ENCODE peak calls at places on chromosomes 13 and 19, in seven cellular contexts. T, C, N, X, L, F and M are unnamed samples.

GRCh38 chr19:46404039-46404883 is 9.1 kb downstream of the CCDC8 start:
- DNase-seq in T (peak), L (no peak), F (no peak), X (peak), N (peak), C (no peak), M (peak)

GRCh38 chr13:26184791-26185250 is 37.3 kb downstream of the RNF6 start:
- DNase-seq in C (peak), N (peak), F (no peak), X (peak), T (peak), L (peak), M (peak)

GRCh38 chr19:10836478-10837325 is 690 bp upstream of the TMED1 start:
- DNase-seq in L (no peak), T (peak), F (no peak), C (no peak), N (peak), X (no peak), M (peak)

GRCh38 chr19:2061936-2062729 is 11.1 kb upstream of the MKNK2 start:
- DNase-seq in N (no peak), F (no peak), L (no peak), T (no peak), C (no peak), X (peak), M (no peak)

GRCh38 chr13:110957181-110957884 is 42.5 kb upstream of the ANKRD10 start:
- DNase-seq in N (peak), C (no peak), L (no peak), F (no peak), T (no peak), X (peak), M (no peak)

GRCh38 chr19:14053500-14053899 is 8.4 kb downstream of the PALM3 start:
- DNase-seq in T (no peak), X (no peak), F (no peak), L (peak), N (no peak), C (no peak), M (no peak)

GRCh38 chr13:64758520-64758919 is 2471.6 kb downstream of the PCDH9 start:
- DNase-seq in C (no peak), L (no peak), X (no peak), N (no peak), T (no peak), F (peak), M (no peak)

GRCh38 chr13:48994731-48995130 is 19.0 kb downstream of the FNDC3A start:
- DNase-seq in X (peak), N (no peak), T (no peak), L (no peak), C (no peak), F (no peak), M (peak)

GRCh38 chr13:30334663-30335386 is 27.5 kb upstream of the KATNAL1 start:
- DNase-seq in T (peak), N (peak), C (peak), X (peak), L (peak), F (no peak), M (peak)

GRCh38 chr13:49690133-49690989 is 925 bp downstream of the EBPL start:
- DNase-seq in T (peak), L (peak), F (no peak), X (peak), N (no peak), C (peak), M (peak)

GRCh38 chr19:1035998-1036621 is 3.8 kb upstream of the ABCA7 start:
- DNase-seq in T (no peak), X (no peak), F (no peak), L (no peak), N (peak), C (no peak), M (peak)
- TF ChIP-seq CTCF in T (no peak), X (peak), F (peak), L (no peak), N (no peak), C (no peak), M (peak)

GRCh38 chr19:55454787-55455243 is 6.6 kb downstream of the ISOC2 start:
- DNase-seq in F (no peak), X (peak), N (peak), T (peak), L (peak), C (peak), M (peak)
- TF ChIP-seq MAX in F (no peak), X (no peak), N (no peak), T (no peak), L (no peak), C (no peak), M (no peak)

DNA sequence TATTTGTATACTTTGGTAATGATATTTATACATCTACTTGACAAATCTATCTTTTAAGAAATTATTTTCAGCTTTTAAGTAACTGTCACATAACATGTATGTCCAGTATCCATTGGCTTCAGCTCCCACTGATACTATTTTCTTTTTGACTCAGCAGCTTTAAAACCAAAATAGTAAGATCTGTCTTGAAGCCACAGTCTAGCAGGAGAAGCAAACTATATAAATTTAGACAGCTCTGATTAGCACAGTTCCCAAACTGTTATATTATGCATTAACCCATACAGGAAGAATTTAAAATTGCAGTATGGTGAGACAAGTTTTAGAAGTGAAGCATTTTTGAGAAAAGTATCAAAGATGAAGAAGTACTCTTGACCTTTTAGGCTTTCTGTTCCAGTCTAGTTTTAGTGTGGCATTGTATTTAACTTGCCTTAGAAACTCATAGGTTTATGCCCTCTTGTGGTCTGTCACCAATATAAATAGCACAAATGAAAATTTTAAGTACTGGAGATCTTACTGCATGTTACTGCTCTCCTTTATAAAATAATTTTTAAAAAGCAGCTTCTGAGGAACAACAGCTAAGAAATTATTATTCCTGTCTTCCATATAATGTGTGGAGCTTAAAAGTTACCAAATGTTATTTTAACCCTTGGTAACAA is 24.7 kb downstream of the URI1 start:
- DNase-seq in T (no peak), L (no peak), X (peak), F (no peak), C (peak), N (no peak), M (peak)
- TF ChIP-seq CTCF in T (peak), L (peak), X (no peak), F (no peak), C (no peak), N (no peak), M (no peak)

DNA sequence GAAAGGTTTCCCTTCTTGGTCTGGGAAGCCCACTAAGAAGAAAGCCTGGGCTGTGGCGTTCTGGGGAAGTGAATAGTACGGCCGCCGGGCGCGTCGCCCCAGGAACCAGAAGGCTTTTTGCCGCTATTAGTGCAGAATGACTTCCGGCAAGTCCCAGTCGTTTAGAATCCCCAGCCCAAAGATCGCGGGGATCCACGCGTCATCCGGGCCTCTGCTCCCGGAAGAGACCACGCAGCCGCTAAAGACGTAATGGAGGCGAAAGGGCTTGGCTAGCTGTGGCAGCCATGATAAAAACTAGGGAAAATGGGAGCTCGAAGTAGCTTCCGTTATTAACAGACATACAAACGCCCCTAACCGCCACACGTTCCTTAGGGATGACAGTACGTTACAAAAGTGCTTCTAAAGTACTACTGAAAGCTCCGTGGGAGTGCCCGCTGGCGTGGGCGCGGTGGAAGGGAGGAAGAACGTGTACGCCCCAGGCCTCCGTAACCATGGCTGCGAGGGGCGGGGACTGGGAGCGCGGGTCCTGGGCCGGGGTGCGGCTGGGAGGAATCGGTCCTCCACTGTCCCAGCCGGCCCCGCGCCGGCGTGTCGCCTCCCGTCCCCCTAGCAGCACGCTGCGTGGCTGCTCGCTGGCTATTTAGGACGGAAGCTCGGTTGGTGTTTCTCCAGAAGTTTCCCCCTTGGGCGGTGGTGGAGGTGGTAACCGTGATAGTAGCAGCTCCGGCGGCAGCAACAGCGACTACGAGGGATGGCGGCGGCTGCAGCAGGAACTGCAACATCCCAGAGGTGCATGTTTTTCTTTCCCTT is at the start of gene SUGT1:
- DNase-seq in X (peak), C (peak), N (peak), F (peak), T (peak), L (peak), M (peak)
- TF ChIP-seq MAX in X (peak), C (peak), N (peak), F (peak), T (peak), L (peak), M (peak)

DNA sequence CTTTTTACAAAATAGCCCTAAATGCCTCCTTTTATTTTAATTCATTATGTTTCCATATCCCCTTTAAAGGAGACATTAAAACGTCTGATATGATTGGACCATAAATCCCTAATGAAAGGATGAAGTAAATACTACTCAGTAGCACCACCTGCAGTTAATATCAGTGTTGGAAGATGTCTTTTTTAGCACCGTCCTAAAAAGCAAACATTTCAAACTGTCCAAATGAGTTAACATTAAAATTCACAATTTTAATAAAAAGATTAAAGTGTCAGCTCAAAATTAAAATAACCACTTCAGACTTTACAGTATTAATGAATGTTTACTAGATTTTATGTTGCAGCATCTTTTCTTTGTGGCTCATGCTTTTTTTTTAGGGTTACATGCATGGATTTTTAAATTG is 12.3 kb downstream of the ZNF507 start:
- DNase-seq in F (no peak), L (no peak), X (no peak), N (no peak), C (peak), T (peak), M (no peak)
- TF ChIP-seq CTCF in F (no peak), L (peak), X (peak), N (no peak), C (no peak), T (peak), M (no peak)

GRCh38 chr13:93915269-93915809 is 564.1 kb downstream of the DCT start:
- DNase-seq in X (no peak), F (no peak), L (no peak), T (no peak), N (no peak), C (no peak), M (no peak)
- TF ChIP-seq MAX in X (no peak), F (no peak), L (no peak), T (no peak), N (no peak), C (no peak), M (no peak)

GRCh38 chr19:17183271-17183757 is 31.8 kb upstream of the USE1 start:
- DNase-seq in N (no peak), X (no peak), L (no peak), C (no peak), T (no peak), F (no peak), M (peak)
- TF ChIP-seq CTCF in N (no peak), X (no peak), L (no peak), C (no peak), T (no peak), F (peak), M (peak)

GRCh38 chr19:44800461-44800860 is 8.4 kb upstream of the BCAM start:
- DNase-seq in T (peak), L (peak), C (peak), N (peak), F (peak), X (peak), M (peak)
- TF ChIP-seq MAX in T (no peak), L (no peak), C (no peak), N (no peak), F (peak), X (peak), M (no peak)

DNA sequence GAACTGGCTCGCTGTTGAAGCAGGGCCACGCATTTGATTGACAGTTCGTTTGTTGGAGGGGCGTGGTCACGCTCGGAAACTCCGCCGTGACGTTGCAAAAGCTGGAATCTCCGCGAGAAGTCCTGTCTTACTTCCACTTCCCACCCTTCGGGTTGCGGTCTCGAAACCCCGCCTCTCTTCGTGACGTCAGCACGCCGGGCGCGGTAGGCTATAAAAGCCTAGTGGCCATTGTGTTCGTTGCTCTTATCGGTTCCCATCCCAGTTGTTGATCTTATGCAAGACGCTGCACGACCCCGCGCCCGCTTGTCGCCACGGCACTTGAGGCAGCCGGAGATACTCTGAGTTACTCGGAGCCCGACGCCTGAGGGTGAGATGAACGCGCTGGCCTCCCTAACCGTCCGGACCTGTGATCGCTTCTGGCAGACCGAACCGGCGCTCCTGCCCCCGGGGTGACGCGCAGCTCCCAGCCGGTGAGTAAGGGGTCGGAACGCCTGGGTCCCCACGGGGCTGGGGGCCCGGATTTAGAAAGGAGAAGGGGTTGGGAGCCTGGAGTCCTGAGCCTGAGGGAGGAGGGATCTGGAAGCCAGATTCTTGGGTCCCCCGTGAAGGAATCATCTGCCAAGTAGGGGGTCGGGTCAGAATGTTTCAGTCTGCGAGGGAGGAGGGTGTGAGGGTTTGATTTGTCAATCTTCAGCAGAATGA is at the start of gene PPP1R15A:
- DNase-seq in N (peak), L (peak), F (peak), X (peak), T (peak), C (peak), M (peak)
- TF ChIP-seq CTCF in N (no peak), L (no peak), F (peak), X (peak), T (no peak), C (no peak), M (no peak)